ENCODE peak calls at places on chromosomes 6 and 20, in six cellular contexts. C is heart left ventricle, H is A549, B is spleen, N is ovary, G is adrenal gland. R is an unnamed sample.

GRCh38 chr6:102197211-102197610 is 803.7 kb downstream of the GRIK2 start:
- DNase-seq in C (no peak), H (no peak), N (no peak), G (no peak), B (no peak), R (no peak)

GRCh38 chr6:29731281-29731680 is 8.0 kb downstream of the HLA-F start:
- DNase-seq in N (no peak), C (no peak), G (no peak), H (no peak), B (no peak), R (no peak)

GRCh38 chr6:15474196-15474595 is 188.6 kb downstream of the DTNBP1 start:
- DNase-seq in H (no peak), N (no peak), G (no peak), C (no peak), B (no peak), R (no peak)

GRCh38 chr20:43066061-43066575 is 123.6 kb downstream of the PTPRT start:
- DNase-seq in G (no peak), C (no peak), N (no peak), H (no peak), B (no peak), R (no peak)

GRCh38 chr20:15942130-15942529 is 631.1 kb downstream of the KIF16B start:
- DNase-seq in G (no peak), N (no peak), B (no peak), H (no peak), C (no peak), R (no peak)

GRCh38 chr6:41366150-41366549 is 30.7 kb downstream of the NCR2 start:
- DNase-seq in N (no peak), G (no peak), H (no peak), B (no peak), C (no peak), R (no peak)

GRCh38 chr20:4689224-4689623 is 32.5 kb upstream of the PRND start:
- DNase-seq in C (no peak), B (no peak), G (no peak), N (no peak), H (no peak), R (peak; percentile 26)

GRCh38 chr6:159271257-159271656 is 102.1 kb downstream of the FNDC1 start:
- DNase-seq in C (no peak), N (no peak), H (no peak), B (no peak), G (no peak), R (no peak)

GRCh38 chr6:117506180-117506835 is 23.8 kb downstream of the DCBLD1 start:
- DNase-seq in N (no peak), G (no peak), B (no peak), H (no peak), C (no peak), R (no peak)

GRCh38 chr6:149636116-149636515 is 12.4 kb downstream of the KATNA1 start:
- DNase-seq in N (no peak), G (no peak), B (no peak), H (no peak), C (no peak), R (no peak)

GRCh38 chr6:169398342-169399105 is 144.9 kb upstream of the THBS2 start:
- DNase-seq in B (no peak), G (no peak), N (no peak), H (no peak), C (no peak), R (no peak)

GRCh38 chr20:19995220-19995863 is 21.8 kb upstream of the NAA20 start:
- DNase-seq in G (peak; percentile 46), B (no peak), H (peak; percentile 55), N (peak; percentile 59), C (no peak), R (peak; percentile 27)

GRCh38 chr6:74574794-74575193 is 631.1 kb downstream of the COL12A1 start:
- DNase-seq in N (no peak), B (no peak), G (no peak), H (no peak), C (no peak), R (peak; percentile 2)

GRCh38 chr20:10622657-10623418 is 51.0 kb downstream of the JAG1 start:
- DNase-seq in N (peak; percentile 70), H (no peak), C (peak; percentile 61), B (no peak), G (no peak), R (no peak)

GRCh38 chr20:47669489-47669888 is 115.8 kb downstream of the SULF2 start:
- DNase-seq in B (no peak), C (no peak), G (no peak), H (no peak), N (no peak), R (no peak)

GRCh38 chr6:159056003-159056402 is 11.2 kb upstream of the TAGAP start:
- DNase-seq in H (no peak), B (no peak), N (no peak), C (no peak), G (no peak), R (no peak)

GRCh38 chr20:44485830-44486198 is 10.1 kb downstream of the TTPAL start:
- DNase-seq in H (no peak), G (no peak), B (no peak), N (no peak), C (no peak), R (no peak)

GRCh38 chr6:26272171-26272631 is 92.8 kb upstream of the BTN3A2 start:
- DNase-seq in C (no peak), H (no peak), B (peak; percentile 94), N (peak; percentile 34), G (peak; percentile 67), R (peak; percentile 79)

GRCh38 chr6:159806021-159806458 is 6.0 kb downstream of the PNLDC1 start:
- DNase-seq in G (no peak), B (peak; percentile 35), N (no peak), C (no peak), H (no peak), R (no peak)

DNA sequence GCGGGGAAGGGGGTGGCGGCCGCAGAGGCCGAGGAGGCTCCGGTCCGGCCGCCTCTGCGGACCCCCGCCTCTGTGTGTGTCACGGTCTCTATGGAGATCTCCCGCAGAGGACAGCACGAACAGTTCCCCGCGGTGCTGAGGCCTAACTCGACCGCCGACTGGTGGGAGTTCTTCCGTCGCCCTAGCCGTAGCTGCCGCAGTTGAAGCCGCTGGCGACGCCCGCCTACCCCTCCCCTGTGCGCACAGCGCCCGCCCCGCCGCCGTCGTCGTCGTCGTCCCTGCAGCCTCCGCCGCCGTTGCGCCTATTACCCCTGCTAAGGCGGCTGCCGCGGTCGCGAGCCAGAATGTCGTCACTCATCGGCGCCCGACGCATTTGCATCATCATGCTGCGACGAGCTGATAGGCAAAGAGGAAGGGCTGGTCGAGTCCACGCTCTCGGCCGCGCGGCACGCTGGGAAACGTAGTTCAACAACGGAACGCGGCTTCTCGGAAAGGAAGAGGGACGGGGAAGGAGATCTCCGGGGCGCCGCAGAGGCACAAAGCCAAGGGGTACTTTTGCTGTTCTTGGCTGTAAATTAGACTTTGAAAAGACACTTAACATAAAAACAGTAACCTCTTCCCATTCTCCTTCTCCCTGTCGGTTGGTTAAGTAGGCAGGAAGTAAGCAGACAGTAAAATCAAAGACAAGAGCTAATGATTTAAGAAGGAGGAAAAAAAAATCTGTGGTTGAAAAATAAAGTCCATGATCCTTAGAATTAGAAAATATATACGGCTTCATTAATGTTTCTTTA is at the start of gene NUP153:
- DNase-seq in B (peak; percentile 100), G (peak; percentile 99), N (peak; percentile 99), H (peak; percentile 86), C (peak; percentile 98), R (peak; percentile 100)
- TF ChIP-seq POLR2A in B (peak; percentile 91), G (peak; percentile 96), N (peak; percentile 97), H (peak; percentile 49), C (peak; percentile 92), R (peak; percentile 97)

DNA sequence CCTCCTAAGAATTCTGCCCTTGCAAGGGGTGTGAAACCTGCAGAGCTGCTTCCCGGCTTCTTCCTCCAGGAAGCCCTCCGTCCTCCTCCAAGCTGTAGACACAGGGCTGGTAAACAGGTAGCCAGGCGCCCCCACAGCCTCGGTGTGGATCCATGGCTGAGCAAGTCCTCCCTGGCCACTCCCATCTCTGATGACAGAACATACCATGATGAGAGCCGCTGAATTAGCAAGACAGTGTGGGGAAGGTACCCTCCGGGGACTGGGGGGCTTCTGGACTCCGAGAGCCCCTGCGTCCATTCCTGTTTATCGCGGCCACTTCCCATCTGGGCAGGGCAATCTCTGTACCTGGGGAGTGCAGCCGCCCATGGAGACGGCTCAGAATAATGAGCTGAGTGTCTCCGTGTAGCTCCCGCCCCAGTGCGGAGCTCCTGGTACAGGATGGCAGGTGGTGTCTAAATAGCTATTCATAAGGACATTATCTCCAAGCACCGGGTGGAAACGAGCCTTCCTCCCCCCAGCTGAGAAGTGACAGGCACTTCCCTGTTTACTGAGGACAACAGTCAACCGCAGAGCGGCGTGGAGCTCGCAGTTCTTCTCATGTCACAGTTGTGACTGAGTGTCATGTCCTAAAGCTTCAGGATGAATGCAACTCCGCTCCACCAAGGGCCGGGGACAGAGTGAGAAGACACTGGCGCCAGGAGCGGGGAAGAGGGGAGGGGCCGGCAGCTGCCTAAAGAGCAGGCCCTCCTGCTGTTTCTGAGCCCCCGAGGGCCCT is 22.7 kb upstream of the NTSR1 start:
- DNase-seq in H (no peak), N (no peak), C (no peak), G (no peak), B (peak; percentile 90), R (peak; percentile 22)
- TF ChIP-seq POLR2A in H (no peak), N (no peak), C (no peak), G (no peak), B (no peak), R (no peak)

DNA sequence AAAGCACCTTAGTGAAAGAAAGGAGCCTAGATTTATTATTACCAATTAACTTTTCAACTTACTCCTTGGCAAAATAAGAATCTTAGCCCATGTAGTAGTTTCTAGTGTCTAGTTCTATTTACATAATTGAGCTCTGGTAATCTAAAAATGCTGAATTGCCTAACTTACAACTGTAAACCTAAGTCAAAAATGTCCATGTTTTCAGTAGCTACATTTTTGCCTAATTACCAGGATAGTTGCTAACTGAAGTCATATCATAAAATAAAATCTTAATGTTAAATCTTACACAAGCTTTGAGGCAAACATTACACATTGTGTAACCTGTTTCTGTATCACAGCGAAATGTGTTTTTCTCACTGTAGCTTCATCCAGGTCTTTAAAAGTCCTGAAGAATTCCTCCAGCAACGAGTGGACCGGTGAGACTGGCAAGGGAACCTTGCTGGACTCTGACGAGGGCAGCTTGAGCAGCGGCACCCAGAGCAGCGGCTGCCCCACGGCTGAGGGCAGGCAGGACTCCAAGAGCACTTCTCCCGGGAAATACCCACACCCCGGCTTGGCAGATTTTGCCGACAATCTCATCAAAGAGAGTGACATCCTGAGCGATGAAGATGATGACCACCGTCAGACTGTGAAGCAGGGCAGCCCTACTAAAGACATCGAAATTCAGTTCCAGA is 7.6 kb upstream of the CLDN20 start:
- DNase-seq in B (no peak), G (no peak), C (no peak), H (no peak), N (no peak), R (no peak)
- TF ChIP-seq POLR2A in B (no peak), G (no peak), C (no peak), H (no peak), N (no peak), R (no peak)

GRCh38 chr6:32168350-32168749 is 4.0 kb downstream of the EGFL8 start:
- DNase-seq in H (no peak), C (no peak), B (peak; percentile 45), G (no peak), N (no peak), R (no peak)

GRCh38 chr6:32171234-32171633 is 4.7 kb downstream of the AGPAT1 start:
- DNase-seq in H (no peak), C (no peak), N (no peak), B (peak; percentile 34), G (no peak), R (no peak)

GRCh38 chr6:32168807-32169206 is 4.4 kb downstream of the EGFL8 start:
- DNase-seq in G (no peak), N (peak; percentile 45), B (no peak), H (no peak), C (no peak), R (no peak)

GRCh38 chr6:32169211-32169610 is 4.8 kb downstream of the EGFL8 start:
- DNase-seq in C (no peak), H (no peak), N (no peak), B (peak; percentile 65), G (no peak), R (no peak)

GRCh38 chr6:32170294-32170693 is 5.6 kb downstream of the AGPAT1 start:
- DNase-seq in G (no peak), N (no peak), C (no peak), H (no peak), B (peak; percentile 58), R (no peak)
- TF ChIP-seq POLR2A in G (no peak), N (no peak), C (no peak), H (no peak), B (no peak), R (no peak)